ENCODE peak calls at places on chromosomes 5 and 9, in five cellular contexts. One of them, this sample, is unnamed.
A peak's percentile ranks its signal among the peaks of the same experiment; 100 is the strongest.

GRCh38 chr9:87749335-87750035 is 23.6 kb downstream of the CTSL start:
- DNase-seq in RWPE1: no peak
- DNase-seq in GM13976: no peak
- DNase-seq in astrocyte of the spinal cord: no peak
- DNase-seq in GM13977: no peak
- DNase-seq in this sample: no peak

GRCh38 chr9:83927591-83927990 is 6.4 kb upstream of the KIF27 start:
- DNase-seq in astrocyte of the spinal cord: no peak
- DNase-seq in GM13976: no peak
- DNase-seq in RWPE1: no peak
- DNase-seq in GM13977: no peak
- DNase-seq in this sample: no peak

GRCh38 chr9:26747611-26748010 is 145.0 kb downstream of the CAAP1 start:
- DNase-seq in RWPE1: no peak
- DNase-seq in GM13977: no peak
- DNase-seq in astrocyte of the spinal cord: no peak
- DNase-seq in GM13976: no peak
- DNase-seq in this sample: no peak

GRCh38 chr5:141100243-141100805 is at the start of gene PCDHB3:
- DNase-seq in astrocyte of the spinal cord: peak; percentile 5
- DNase-seq in RWPE1: peak; percentile 47
- DNase-seq in GM13976: no peak
- DNase-seq in GM13977: no peak
- DNase-seq in this sample: peak; percentile 74

GRCh38 chr5:68730220-68731010 is 363.4 kb upstream of the SLC30A5 start:
- DNase-seq in RWPE1: peak; percentile 50
- DNase-seq in GM13977: peak; percentile 44
- DNase-seq in GM13976: no peak
- DNase-seq in astrocyte of the spinal cord: peak; percentile 90
- DNase-seq in this sample: no peak

GRCh38 chr9:124203818-124204217 is 53.9 kb upstream of the NEK6 start:
- DNase-seq in astrocyte of the spinal cord: no peak
- DNase-seq in RWPE1: no peak
- DNase-seq in GM13976: no peak
- DNase-seq in GM13977: no peak
- DNase-seq in this sample: no peak

GRCh38 chr5:19923742-19924141 is 64.3 kb downstream of the CDH18 start:
- DNase-seq in astrocyte of the spinal cord: no peak
- DNase-seq in GM13977: no peak
- DNase-seq in RWPE1: no peak
- DNase-seq in GM13976: no peak
- DNase-seq in this sample: no peak

GRCh38 chr5:143229896-143230675 is 173.4 kb downstream of the NR3C1 start:
- DNase-seq in GM13977: peak; percentile 79
- DNase-seq in RWPE1: no peak
- DNase-seq in astrocyte of the spinal cord: no peak
- DNase-seq in GM13976: peak; percentile 79
- DNase-seq in this sample: peak; percentile 83

GRCh38 chr5:94885931-94886330 is 267.5 kb downstream of the SLF1 start:
- DNase-seq in astrocyte of the spinal cord: no peak
- DNase-seq in GM13976: no peak
- DNase-seq in RWPE1: no peak
- DNase-seq in GM13977: no peak
- DNase-seq in this sample: no peak

GRCh38 chr5:135439426-135440205 is 7.5 kb downstream of the DCANP1 start:
- DNase-seq in RWPE1: no peak
- DNase-seq in GM13977: no peak
- DNase-seq in GM13976: no peak
- DNase-seq in astrocyte of the spinal cord: no peak
- DNase-seq in this sample: no peak

GRCh38 chr5:165029471-165029870 is 1524.1 kb downstream of the MAT2B start:
- DNase-seq in astrocyte of the spinal cord: peak; percentile 7
- DNase-seq in GM13977: no peak
- DNase-seq in GM13976: no peak
- DNase-seq in RWPE1: no peak
- DNase-seq in this sample: peak; percentile 5

GRCh38 chr9:130186839-130187522 is 14.8 kb downstream of the NCS1 start:
- DNase-seq in GM13977: no peak
- DNase-seq in astrocyte of the spinal cord: no peak
- DNase-seq in GM13976: no peak
- DNase-seq in RWPE1: peak; percentile 92
- DNase-seq in this sample: no peak

GRCh38 chr5:52876456-52876855 is 88.7 kb downstream of the ITGA1 start:
- DNase-seq in astrocyte of the spinal cord: no peak
- DNase-seq in GM13977: no peak
- DNase-seq in RWPE1: no peak
- DNase-seq in GM13976: no peak
- DNase-seq in this sample: no peak

GRCh38 chr5:387491-388265 is 55.3 kb upstream of the EXOC3 start:
- DNase-seq in RWPE1: no peak
- DNase-seq in GM13976: no peak
- DNase-seq in astrocyte of the spinal cord: no peak
- DNase-seq in GM13977: no peak
- DNase-seq in this sample: no peak

GRCh38 chr5:55232985-55233928 is at the start of gene CCNO:
- DNase-seq in RWPE1: peak; percentile 90
- DNase-seq in GM13976: peak; percentile 73
- DNase-seq in astrocyte of the spinal cord: peak; percentile 73
- DNase-seq in GM13977: peak; percentile 71
- DNase-seq in this sample: peak; percentile 73

GRCh38 chr5:98163796-98164493 is 609.5 kb upstream of the RGMB start:
- DNase-seq in RWPE1: no peak
- DNase-seq in astrocyte of the spinal cord: no peak
- DNase-seq in GM13976: no peak
- DNase-seq in GM13977: no peak
- DNase-seq in this sample: no peak

GRCh38 chr9:89138463-89139390 is 39.9 kb downstream of the SHC3 start:
- DNase-seq in GM13977: no peak
- DNase-seq in GM13976: no peak
- DNase-seq in RWPE1: no peak
- DNase-seq in astrocyte of the spinal cord: peak; percentile 56
- DNase-seq in this sample: no peak

GRCh38 chr5:113264061-113264460 is 170.7 kb downstream of the TSSK1B start:
- DNase-seq in GM13976: no peak
- DNase-seq in GM13977: no peak
- DNase-seq in RWPE1: peak; percentile 46
- DNase-seq in astrocyte of the spinal cord: peak; percentile 74
- DNase-seq in this sample: no peak

GRCh38 chr9:6305954-6306563 is 22.1 kb upstream of the TPD52L3 start:
- DNase-seq in GM13977: peak; percentile 33
- DNase-seq in GM13976: no peak
- DNase-seq in astrocyte of the spinal cord: peak; percentile 44
- DNase-seq in RWPE1: peak; percentile 21
- DNase-seq in this sample: no peak
- TF ChIP-seq CTCF in GM13977: peak; percentile 61
- TF ChIP-seq CTCF in GM13976: peak; percentile 36
- TF ChIP-seq CTCF in astrocyte of the spinal cord: peak; percentile 46
- TF ChIP-seq CTCF in RWPE1: peak; percentile 69
- TF ChIP-seq CTCF in this sample: peak; percentile 35

GRCh38 chr9:4297151-4297794 is 2.6 kb downstream of the GLIS3 start:
- DNase-seq in GM13977: peak; percentile 63
- DNase-seq in GM13976: peak; percentile 61
- DNase-seq in RWPE1: no peak
- DNase-seq in astrocyte of the spinal cord: peak; percentile 92
- DNase-seq in this sample: peak; percentile 49
- TF ChIP-seq CTCF in GM13977: peak; percentile 51
- TF ChIP-seq CTCF in GM13976: peak; percentile 37
- TF ChIP-seq CTCF in RWPE1: peak; percentile 65
- TF ChIP-seq CTCF in astrocyte of the spinal cord: peak; percentile 59
- TF ChIP-seq CTCF in this sample: no peak

GRCh38 chr5:173466227-173466626 is 138.0 kb upstream of the STC2 start:
- DNase-seq in RWPE1: no peak
- DNase-seq in GM13977: no peak
- DNase-seq in astrocyte of the spinal cord: no peak
- DNase-seq in GM13976: no peak
- DNase-seq in this sample: no peak
- TF ChIP-seq CTCF in RWPE1: no peak
- TF ChIP-seq CTCF in GM13977: no peak
- TF ChIP-seq CTCF in astrocyte of the spinal cord: no peak
- TF ChIP-seq CTCF in GM13976: no peak
- TF ChIP-seq CTCF in this sample: no peak

DNA sequence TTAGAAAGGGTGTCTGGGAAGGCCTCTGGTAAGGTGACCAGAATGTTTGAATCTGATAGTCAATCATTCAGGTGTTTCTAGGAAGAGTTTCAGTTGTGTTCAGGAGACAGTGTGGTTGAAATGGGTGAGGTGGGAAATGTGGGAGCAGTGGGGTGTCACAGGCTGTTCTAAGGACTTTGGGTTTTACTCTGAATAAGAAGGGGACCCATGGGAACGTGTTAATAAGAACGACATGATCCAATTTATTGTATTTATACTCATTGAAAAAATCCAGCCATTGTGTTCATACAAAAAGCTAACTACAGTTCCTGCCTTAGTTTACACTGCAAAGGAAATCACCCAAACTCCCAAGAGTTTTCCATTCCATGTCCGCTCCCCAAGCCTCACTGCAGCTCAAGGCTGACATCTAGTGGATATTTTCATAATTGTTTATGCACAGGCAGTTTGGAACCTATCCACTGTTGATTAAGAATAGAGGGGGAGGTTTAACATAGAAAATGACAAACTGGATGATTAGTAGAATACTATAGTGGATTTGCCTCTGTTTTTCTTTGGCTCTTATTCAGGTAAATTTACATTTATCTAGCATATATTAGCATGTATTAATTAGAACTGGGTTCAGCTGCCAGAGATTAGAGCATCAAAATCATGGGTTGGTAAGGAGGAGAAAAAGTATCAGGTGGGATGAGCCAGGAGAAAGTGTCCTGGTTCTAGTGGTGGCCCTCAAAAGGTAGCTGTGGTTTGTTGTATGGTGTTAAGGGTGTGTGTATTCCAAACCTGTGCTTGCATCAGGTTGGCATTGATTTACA is 17.7 kb downstream of the CAVIN4 start:
- DNase-seq in astrocyte of the spinal cord: peak; percentile 71
- DNase-seq in RWPE1: peak; percentile 74
- DNase-seq in GM13977: peak; percentile 36
- DNase-seq in GM13976: peak; percentile 47
- DNase-seq in this sample: peak; percentile 19
- TF ChIP-seq CTCF in astrocyte of the spinal cord: peak; percentile 64
- TF ChIP-seq CTCF in RWPE1: peak; percentile 99
- TF ChIP-seq CTCF in GM13977: peak; percentile 80
- TF ChIP-seq CTCF in GM13976: peak; percentile 72
- TF ChIP-seq CTCF in this sample: peak; percentile 93

GRCh38 chr5:177554474-177555111 is at the start of gene FAM193B:
- DNase-seq in GM13976: peak; percentile 99
- DNase-seq in RWPE1: peak; percentile 99
- DNase-seq in GM13977: peak; percentile 99
- DNase-seq in astrocyte of the spinal cord: peak; percentile 91
- DNase-seq in this sample: peak; percentile 97
- TF ChIP-seq CTCF in GM13976: no peak
- TF ChIP-seq CTCF in RWPE1: peak; percentile 45
- TF ChIP-seq CTCF in GM13977: no peak
- TF ChIP-seq CTCF in astrocyte of the spinal cord: peak; percentile 15
- TF ChIP-seq CTCF in this sample: no peak

DNA sequence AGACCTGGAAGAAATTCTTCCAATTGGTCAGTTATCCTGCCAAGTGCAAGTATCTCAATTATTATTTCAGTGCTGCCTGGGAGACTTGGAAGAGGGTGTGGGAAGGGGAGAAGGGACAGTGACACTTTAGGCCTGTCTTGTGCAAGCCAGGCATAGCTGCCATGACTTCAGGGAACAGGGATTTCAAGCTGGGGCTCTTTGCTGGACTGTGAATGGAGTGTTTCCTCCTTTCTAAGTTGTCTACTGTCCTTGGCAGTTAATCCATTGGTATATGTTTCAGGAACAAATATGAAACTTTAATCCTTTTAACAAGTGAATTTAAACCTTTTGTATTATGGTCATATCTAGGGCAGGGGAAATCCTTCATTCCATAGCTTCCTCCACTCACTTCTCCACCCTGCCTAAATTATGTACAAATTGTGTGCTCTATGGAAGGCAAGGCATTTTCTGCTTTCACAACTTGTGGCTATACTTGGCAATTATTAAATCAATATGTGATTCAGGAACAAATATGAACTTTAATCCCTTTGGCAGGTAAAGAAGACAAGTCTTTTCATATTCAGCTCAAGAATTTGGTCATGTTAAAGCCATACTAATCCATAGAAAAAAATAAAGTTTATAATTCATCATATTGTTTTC is 72.7 kb upstream of the IL33 start:
- DNase-seq in GM13977: no peak
- DNase-seq in astrocyte of the spinal cord: no peak
- DNase-seq in GM13976: no peak
- DNase-seq in RWPE1: no peak
- DNase-seq in this sample: no peak
- TF ChIP-seq CTCF in GM13977: no peak
- TF ChIP-seq CTCF in astrocyte of the spinal cord: no peak
- TF ChIP-seq CTCF in GM13976: no peak
- TF ChIP-seq CTCF in RWPE1: no peak
- TF ChIP-seq CTCF in this sample: no peak

DNA sequence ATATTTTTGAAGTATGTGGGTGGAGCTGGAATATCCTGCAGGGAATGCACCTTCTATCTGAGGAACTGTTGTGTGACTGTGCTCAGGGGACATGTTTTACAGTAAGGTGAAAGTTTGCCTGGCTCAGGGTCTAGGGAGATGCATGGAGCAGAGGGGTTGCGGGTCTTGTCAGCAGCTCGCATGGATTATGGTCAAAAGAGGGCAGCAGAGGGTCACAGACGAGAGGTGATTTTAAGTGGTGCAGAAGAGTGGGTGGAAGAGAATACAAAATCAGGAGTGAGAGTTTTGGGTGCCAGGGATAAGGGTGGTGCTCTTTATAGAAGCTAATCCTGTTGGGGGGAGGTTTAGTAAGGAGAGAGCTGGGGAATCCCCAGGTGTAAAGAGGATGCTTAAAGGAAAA is 53.5 kb upstream of the GRIN3A start:
- DNase-seq in astrocyte of the spinal cord: peak; percentile 1
- DNase-seq in RWPE1: peak; percentile 48
- DNase-seq in GM13976: no peak
- DNase-seq in GM13977: no peak
- DNase-seq in this sample: peak; percentile 48
- TF ChIP-seq CTCF in astrocyte of the spinal cord: peak; percentile 33
- TF ChIP-seq CTCF in RWPE1: peak; percentile 71
- TF ChIP-seq CTCF in GM13976: no peak
- TF ChIP-seq CTCF in GM13977: peak; percentile 55
- TF ChIP-seq CTCF in this sample: peak; percentile 27

GRCh38 chr5:150575745-150576448 is 64.6 kb upstream of the SYNPO start:
- DNase-seq in GM13976: no peak
- DNase-seq in RWPE1: no peak
- DNase-seq in GM13977: no peak
- DNase-seq in astrocyte of the spinal cord: no peak
- DNase-seq in this sample: no peak

GRCh38 chr5:150571836-150572235 is 63.9 kb downstream of the NDST1 start:
- DNase-seq in RWPE1: no peak
- DNase-seq in astrocyte of the spinal cord: no peak
- DNase-seq in GM13976: no peak
- DNase-seq in GM13977: no peak
- DNase-seq in this sample: no peak

GRCh38 chr5:150574818-150575537 is 65.5 kb upstream of the SYNPO start:
- DNase-seq in RWPE1: no peak
- DNase-seq in GM13976: no peak
- DNase-seq in GM13977: no peak
- DNase-seq in astrocyte of the spinal cord: no peak
- DNase-seq in this sample: no peak

GRCh38 chr5:150573216-150573615 is 65.3 kb downstream of the NDST1 start:
- DNase-seq in GM13977: no peak
- DNase-seq in astrocyte of the spinal cord: no peak
- DNase-seq in RWPE1: no peak
- DNase-seq in GM13976: no peak
- DNase-seq in this sample: no peak

GRCh38 chr5:150573867-150574817 is 66.2 kb downstream of the NDST1 start:
- DNase-seq in GM13977: no peak
- DNase-seq in GM13976: no peak
- DNase-seq in RWPE1: no peak
- DNase-seq in astrocyte of the spinal cord: no peak
- DNase-seq in this sample: no peak
- TF ChIP-seq CTCF in GM13977: no peak
- TF ChIP-seq CTCF in GM13976: no peak
- TF ChIP-seq CTCF in RWPE1: no peak
- TF ChIP-seq CTCF in astrocyte of the spinal cord: peak; percentile 18
- TF ChIP-seq CTCF in this sample: no peak